ENCODE peak calls at places on chromosomes 7 and 10, in nine cellular contexts. One of them, this sample, is unnamed.
A peak's percentile ranks its signal among the peaks of the same experiment; 100 is the strongest.

GRCh38 chr7:140242057-140243031 is 65.6 kb upstream of the KDM7A start:
- DNase-seq in WTC11: no peak
- DNase-seq in IMR-90: no peak
- DNase-seq in neural progenitor cell: no peak
- DNase-seq in fibroblast of the aortic adventitia: no peak
- DNase-seq in fibroblast of villous mesenchyme: no peak
- DNase-seq in astrocyte of the spinal cord: no peak
- DNase-seq in GM10248: no peak
- DNase-seq in tibial nerve: no peak
- DNase-seq in this sample: no peak

GRCh38 chr7:2717905-2718702 is 30.1 kb downstream of the AMZ1 start:
- DNase-seq in astrocyte of the spinal cord: no peak
- DNase-seq in fibroblast of villous mesenchyme: no peak
- DNase-seq in tibial nerve: no peak
- DNase-seq in neural progenitor cell: no peak
- DNase-seq in fibroblast of the aortic adventitia: no peak
- DNase-seq in GM10248: no peak
- DNase-seq in WTC11: no peak
- DNase-seq in IMR-90: no peak
- DNase-seq in this sample: no peak

GRCh38 chr7:103065666-103066065 is 8.9 kb downstream of the FBXL13 start:
- DNase-seq in WTC11: peak; percentile 62
- DNase-seq in GM10248: peak; percentile 34
- DNase-seq in tibial nerve: no peak
- DNase-seq in fibroblast of villous mesenchyme: peak; percentile 49
- DNase-seq in IMR-90: peak; percentile 30
- DNase-seq in astrocyte of the spinal cord: peak; percentile 21
- DNase-seq in fibroblast of the aortic adventitia: peak; percentile 23
- DNase-seq in neural progenitor cell: peak; percentile 66
- DNase-seq in this sample: peak; percentile 70

GRCh38 chr10:12434277-12434676 is 84.9 kb downstream of the CAMK1D start:
- DNase-seq in fibroblast of villous mesenchyme: no peak
- DNase-seq in IMR-90: no peak
- DNase-seq in neural progenitor cell: peak; percentile 10
- DNase-seq in tibial nerve: no peak
- DNase-seq in fibroblast of the aortic adventitia: no peak
- DNase-seq in astrocyte of the spinal cord: no peak
- DNase-seq in GM10248: no peak
- DNase-seq in WTC11: no peak
- DNase-seq in this sample: no peak

GRCh38 chr7:102152672-102153585 is 133.7 kb upstream of the SH2B2 start:
- DNase-seq in fibroblast of the aortic adventitia: peak; percentile 41
- DNase-seq in astrocyte of the spinal cord: peak; percentile 66
- DNase-seq in IMR-90: peak; percentile 63
- DNase-seq in neural progenitor cell: peak; percentile 37
- DNase-seq in WTC11: peak; percentile 73
- DNase-seq in tibial nerve: no peak
- DNase-seq in GM10248: no peak
- DNase-seq in fibroblast of villous mesenchyme: peak; percentile 81
- DNase-seq in this sample: no peak

GRCh38 chr7:5177060-5177459 is 13.0 kb upstream of the WIPI2 start:
- DNase-seq in astrocyte of the spinal cord: peak; percentile 51
- DNase-seq in IMR-90: peak; percentile 87
- DNase-seq in fibroblast of the aortic adventitia: peak; percentile 91
- DNase-seq in neural progenitor cell: peak; percentile 43
- DNase-seq in fibroblast of villous mesenchyme: peak; percentile 91
- DNase-seq in WTC11: no peak
- DNase-seq in GM10248: no peak
- DNase-seq in tibial nerve: peak; percentile 19
- DNase-seq in this sample: no peak

GRCh38 chr7:80403686-80404241 is 108.1 kb downstream of the GNAT3 start:
- DNase-seq in fibroblast of the aortic adventitia: peak; percentile 23
- DNase-seq in WTC11: no peak
- DNase-seq in astrocyte of the spinal cord: no peak
- DNase-seq in IMR-90: peak; percentile 37
- DNase-seq in neural progenitor cell: no peak
- DNase-seq in GM10248: no peak
- DNase-seq in fibroblast of villous mesenchyme: no peak
- DNase-seq in tibial nerve: no peak
- DNase-seq in this sample: no peak

GRCh38 chr10:21727452-21728168 is 193.6 kb downstream of the MLLT10 start:
- DNase-seq in GM10248: no peak
- DNase-seq in fibroblast of villous mesenchyme: peak; percentile 75
- DNase-seq in tibial nerve: no peak
- DNase-seq in astrocyte of the spinal cord: peak; percentile 25
- DNase-seq in WTC11: no peak
- DNase-seq in neural progenitor cell: no peak
- DNase-seq in IMR-90: no peak
- DNase-seq in fibroblast of the aortic adventitia: no peak
- DNase-seq in this sample: no peak

GRCh38 chr10:34219860-34220518 is 595.1 kb downstream of the PARD3 start:
- DNase-seq in GM10248: no peak
- DNase-seq in tibial nerve: no peak
- DNase-seq in fibroblast of the aortic adventitia: no peak
- DNase-seq in fibroblast of villous mesenchyme: no peak
- DNase-seq in neural progenitor cell: no peak
- DNase-seq in WTC11: no peak
- DNase-seq in astrocyte of the spinal cord: no peak
- DNase-seq in IMR-90: no peak
- DNase-seq in this sample: no peak

GRCh38 chr7:155992538-155992937 is 180.3 kb upstream of the SHH start:
- DNase-seq in GM10248: no peak
- DNase-seq in fibroblast of the aortic adventitia: no peak
- DNase-seq in IMR-90: no peak
- DNase-seq in neural progenitor cell: no peak
- DNase-seq in WTC11: no peak
- DNase-seq in astrocyte of the spinal cord: no peak
- DNase-seq in fibroblast of villous mesenchyme: no peak
- DNase-seq in tibial nerve: no peak
- DNase-seq in this sample: no peak

GRCh38 chr10:82288461-82288881 is 413.5 kb downstream of the NRG3 start:
- DNase-seq in fibroblast of the aortic adventitia: no peak
- DNase-seq in WTC11: no peak
- DNase-seq in astrocyte of the spinal cord: no peak
- DNase-seq in GM10248: no peak
- DNase-seq in neural progenitor cell: no peak
- DNase-seq in fibroblast of villous mesenchyme: peak; percentile 11
- DNase-seq in tibial nerve: no peak
- DNase-seq in IMR-90: no peak
- DNase-seq in this sample: no peak

GRCh38 chr10:79084012-79084971 is 15.5 kb downstream of the ZMIZ1 start:
- DNase-seq in neural progenitor cell: no peak
- DNase-seq in astrocyte of the spinal cord: peak; percentile 82
- DNase-seq in GM10248: no peak
- DNase-seq in WTC11: no peak
- DNase-seq in fibroblast of the aortic adventitia: peak; percentile 88
- DNase-seq in tibial nerve: peak; percentile 98
- DNase-seq in fibroblast of villous mesenchyme: peak; percentile 94
- DNase-seq in IMR-90: peak; percentile 83
- DNase-seq in this sample: no peak

GRCh38 chr7:119197872-119198527 is 973.5 kb downstream of the ANKRD7 start:
- DNase-seq in IMR-90: peak; percentile 31
- DNase-seq in astrocyte of the spinal cord: peak; percentile 53
- DNase-seq in fibroblast of the aortic adventitia: peak; percentile 20
- DNase-seq in neural progenitor cell: peak; percentile 83
- DNase-seq in fibroblast of villous mesenchyme: peak; percentile 45
- DNase-seq in WTC11: peak; percentile 41
- DNase-seq in tibial nerve: peak; percentile 44
- DNase-seq in GM10248: peak; percentile 24
- DNase-seq in this sample: peak; percentile 45
- TF ChIP-seq CTCF in IMR-90: peak; percentile 53
- TF ChIP-seq CTCF in astrocyte of the spinal cord: peak; percentile 83
- TF ChIP-seq CTCF in fibroblast of the aortic adventitia: peak; percentile 64
- TF ChIP-seq CTCF in neural progenitor cell: peak; percentile 78
- TF ChIP-seq CTCF in fibroblast of villous mesenchyme: peak; percentile 76
- TF ChIP-seq CTCF in WTC11: peak; percentile 66
- TF ChIP-seq CTCF in tibial nerve: peak; percentile 35
- TF ChIP-seq CTCF in GM10248: peak; percentile 78
- TF ChIP-seq CTCF in this sample: peak; percentile 75

GRCh38 chr7:34823650-34824258 is 165.7 kb downstream of the NPSR1 start:
- DNase-seq in fibroblast of villous mesenchyme: peak; percentile 44
- DNase-seq in fibroblast of the aortic adventitia: peak; percentile 67
- DNase-seq in neural progenitor cell: peak; percentile 67
- DNase-seq in WTC11: peak; percentile 71
- DNase-seq in IMR-90: peak; percentile 46
- DNase-seq in GM10248: peak; percentile 58
- DNase-seq in astrocyte of the spinal cord: peak; percentile 56
- DNase-seq in tibial nerve: peak; percentile 48
- DNase-seq in this sample: peak; percentile 78
- TF ChIP-seq CTCF in fibroblast of villous mesenchyme: peak; percentile 94
- TF ChIP-seq CTCF in fibroblast of the aortic adventitia: peak; percentile 96
- TF ChIP-seq CTCF in neural progenitor cell: peak; percentile 83
- TF ChIP-seq CTCF in WTC11: peak; percentile 88
- TF ChIP-seq CTCF in IMR-90: peak; percentile 80
- TF ChIP-seq CTCF in GM10248: peak; percentile 78
- TF ChIP-seq CTCF in astrocyte of the spinal cord: peak; percentile 92
- TF ChIP-seq CTCF in tibial nerve: peak; percentile 30
- TF ChIP-seq CTCF in this sample: peak; percentile 97

GRCh38 chr10:116659049-116659670 is 38.4 kb downstream of the PNLIPRP2 start:
- DNase-seq in neural progenitor cell: no peak
- DNase-seq in WTC11: no peak
- DNase-seq in IMR-90: no peak
- DNase-seq in astrocyte of the spinal cord: no peak
- DNase-seq in tibial nerve: no peak
- DNase-seq in fibroblast of the aortic adventitia: no peak
- DNase-seq in fibroblast of villous mesenchyme: no peak
- DNase-seq in GM10248: no peak
- DNase-seq in this sample: no peak
- TF ChIP-seq CTCF in neural progenitor cell: no peak
- TF ChIP-seq CTCF in WTC11: no peak
- TF ChIP-seq CTCF in IMR-90: no peak
- TF ChIP-seq CTCF in astrocyte of the spinal cord: no peak
- TF ChIP-seq CTCF in tibial nerve: no peak
- TF ChIP-seq CTCF in fibroblast of the aortic adventitia: no peak
- TF ChIP-seq CTCF in fibroblast of villous mesenchyme: no peak
- TF ChIP-seq CTCF in GM10248: no peak
- TF ChIP-seq CTCF in this sample: no peak

DNA sequence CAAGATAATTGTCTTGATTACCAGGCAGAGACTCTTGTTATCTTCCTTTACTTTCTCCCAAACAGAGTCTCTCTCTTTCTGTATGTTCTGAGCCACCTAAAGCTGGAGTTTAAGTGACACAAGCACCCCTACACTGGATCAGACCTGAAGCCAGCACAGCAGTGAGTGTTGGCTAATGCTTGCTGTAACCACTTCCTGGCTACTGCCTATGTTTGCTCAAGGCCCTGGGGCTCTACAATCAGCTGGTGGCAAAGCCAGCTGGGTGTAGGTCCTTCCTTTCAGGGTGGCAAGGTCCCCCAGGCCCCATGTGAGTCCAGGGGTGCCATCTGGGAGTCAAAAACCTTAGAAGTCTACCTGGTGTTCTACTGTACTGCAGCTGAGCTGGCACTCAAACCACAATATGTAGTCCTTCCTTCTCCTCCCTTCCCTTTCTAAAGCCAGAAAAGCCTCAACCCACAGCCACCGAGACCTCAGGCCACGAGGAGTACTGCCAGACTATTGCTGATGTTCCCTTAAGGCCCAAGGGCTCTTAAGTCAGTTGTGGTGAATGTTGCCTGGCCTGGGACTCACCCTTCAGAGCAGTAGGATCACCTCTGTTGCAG is 416.3 kb downstream of the ADRA2A start:
- DNase-seq in astrocyte of the spinal cord: no peak
- DNase-seq in neural progenitor cell: no peak
- DNase-seq in IMR-90: no peak
- DNase-seq in GM10248: no peak
- DNase-seq in fibroblast of the aortic adventitia: no peak
- DNase-seq in tibial nerve: no peak
- DNase-seq in WTC11: no peak
- DNase-seq in fibroblast of villous mesenchyme: no peak
- DNase-seq in this sample: no peak
- TF ChIP-seq CTCF in astrocyte of the spinal cord: no peak
- TF ChIP-seq CTCF in neural progenitor cell: no peak
- TF ChIP-seq CTCF in IMR-90: no peak
- TF ChIP-seq CTCF in GM10248: no peak
- TF ChIP-seq CTCF in fibroblast of the aortic adventitia: no peak
- TF ChIP-seq CTCF in tibial nerve: no peak
- TF ChIP-seq CTCF in WTC11: no peak
- TF ChIP-seq CTCF in fibroblast of villous mesenchyme: no peak
- TF ChIP-seq CTCF in this sample: no peak

DNA sequence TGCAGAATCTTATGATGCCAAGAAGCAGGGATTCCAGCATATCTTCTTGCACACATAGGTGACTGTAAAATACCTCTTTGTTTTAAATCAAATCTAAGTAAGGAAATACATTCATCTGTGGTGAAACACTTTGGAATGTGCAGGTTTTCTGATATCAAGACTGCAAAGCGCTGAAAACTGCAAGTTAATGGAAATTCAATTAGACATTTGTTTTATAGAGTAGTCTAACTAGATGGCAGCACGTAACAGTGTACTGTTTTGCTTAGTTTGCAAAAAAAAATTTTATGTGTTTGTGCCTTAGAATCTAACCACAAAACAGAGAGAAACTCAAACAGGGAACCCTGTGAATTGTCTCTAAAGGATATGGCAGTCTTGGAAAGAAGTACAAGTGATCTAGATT is 259.2 kb downstream of the HDAC9 start:
- DNase-seq in astrocyte of the spinal cord: peak; percentile 74
- DNase-seq in IMR-90: peak; percentile 16
- DNase-seq in GM10248: no peak
- DNase-seq in tibial nerve: no peak
- DNase-seq in fibroblast of villous mesenchyme: peak; percentile 28
- DNase-seq in neural progenitor cell: no peak
- DNase-seq in fibroblast of the aortic adventitia: peak; percentile 67
- DNase-seq in WTC11: no peak
- DNase-seq in this sample: no peak
- TF ChIP-seq CTCF in astrocyte of the spinal cord: no peak
- TF ChIP-seq CTCF in IMR-90: no peak
- TF ChIP-seq CTCF in GM10248: no peak
- TF ChIP-seq CTCF in tibial nerve: no peak
- TF ChIP-seq CTCF in fibroblast of villous mesenchyme: no peak
- TF ChIP-seq CTCF in neural progenitor cell: no peak
- TF ChIP-seq CTCF in fibroblast of the aortic adventitia: peak; percentile 7
- TF ChIP-seq CTCF in WTC11: no peak
- TF ChIP-seq CTCF in this sample: no peak

GRCh38 chr10:47048533-47048905 is 137.3 kb downstream of the PTPN20 start:
- DNase-seq in tibial nerve: no peak
- DNase-seq in IMR-90: no peak
- DNase-seq in fibroblast of villous mesenchyme: no peak
- DNase-seq in astrocyte of the spinal cord: no peak
- DNase-seq in WTC11: peak; percentile 47
- DNase-seq in neural progenitor cell: peak; percentile 39
- DNase-seq in fibroblast of the aortic adventitia: peak; percentile 51
- DNase-seq in GM10248: no peak
- DNase-seq in this sample: no peak
- TF ChIP-seq CTCF in tibial nerve: no peak
- TF ChIP-seq CTCF in IMR-90: no peak
- TF ChIP-seq CTCF in fibroblast of villous mesenchyme: no peak
- TF ChIP-seq CTCF in astrocyte of the spinal cord: peak; percentile 15
- TF ChIP-seq CTCF in WTC11: no peak
- TF ChIP-seq CTCF in neural progenitor cell: peak; percentile 35
- TF ChIP-seq CTCF in fibroblast of the aortic adventitia: peak; percentile 32
- TF ChIP-seq CTCF in GM10248: no peak
- TF ChIP-seq CTCF in this sample: no peak

This sample was measured in glutamatergic neuron.